ENCODE peak calls at places on chromosomes 6 and 20, in seven cellular contexts. M is bronchial epithelial cell, W is upper lobe of right lung, E is glutamatergic neuron, F is AG04450, O is AG10803, C is kidney. K is an unnamed sample.
A peak's percentile ranks its signal among the peaks of the same experiment; 100 is the strongest.

GRCh38 chr20:325889-326644 is 715 bp downstream of the SOX12 start:
- DNase-seq in M (no peak), W (peak; percentile 86), E (peak; percentile 72), F (no peak), O (peak; percentile 60), C (peak; percentile 91), K (no peak)

GRCh38 chr6:122730775-122731386 is 48.6 kb upstream of the FABP7 start:
- DNase-seq in M (peak; percentile 37), W (no peak), E (no peak), F (no peak), O (peak; percentile 55), C (no peak), K (no peak)

GRCh38 chr6:143034689-143035334 is 25.9 kb upstream of the AIG1 start:
- DNase-seq in M (peak; percentile 37), W (peak; percentile 65), E (no peak), F (no peak), O (no peak), C (no peak), K (no peak)

GRCh38 chr20:1894951-1895673 is at the start of gene SIRPA:
- DNase-seq in M (no peak), W (peak; percentile 72), E (peak; percentile 62), F (no peak), O (peak; percentile 69), C (peak; percentile 88), K (no peak)

GRCh38 chr6:159934181-159934580 is 34.7 kb upstream of the IGF2R start:
- DNase-seq in M (peak; percentile 60), W (no peak), E (no peak), F (no peak), O (no peak), C (no peak), K (no peak)

GRCh38 chr20:47704746-47705496 is 80.4 kb downstream of the SULF2 start:
- DNase-seq in M (peak; percentile 30), W (no peak), E (no peak), F (no peak), O (no peak), C (peak; percentile 48), K (no peak)

GRCh38 chr20:34874094-34874654 is 1.5 kb upstream of the GGT7 start:
- DNase-seq in M (peak; percentile 84), W (no peak), E (peak; percentile 77), F (peak; percentile 74), O (peak; percentile 87), C (no peak), K (peak; percentile 67)

GRCh38 chr6:63441266-63441956 is 121.6 kb upstream of the LGSN start:
- DNase-seq in M (no peak), W (no peak), E (no peak), F (no peak), O (no peak), C (no peak), K (no peak)

GRCh38 chr6:136284909-136285308 is 4.7 kb downstream of the BCLAF1 start:
- DNase-seq in M (peak; percentile 63), W (no peak), E (no peak), F (peak; percentile 36), O (peak; percentile 44), C (no peak), K (no peak)

GRCh38 chr6:37876843-37877242 is 57.3 kb downstream of the ZFAND3 start:
- DNase-seq in M (no peak), W (no peak), E (no peak), F (no peak), O (no peak), C (no peak), K (no peak)

DNA sequence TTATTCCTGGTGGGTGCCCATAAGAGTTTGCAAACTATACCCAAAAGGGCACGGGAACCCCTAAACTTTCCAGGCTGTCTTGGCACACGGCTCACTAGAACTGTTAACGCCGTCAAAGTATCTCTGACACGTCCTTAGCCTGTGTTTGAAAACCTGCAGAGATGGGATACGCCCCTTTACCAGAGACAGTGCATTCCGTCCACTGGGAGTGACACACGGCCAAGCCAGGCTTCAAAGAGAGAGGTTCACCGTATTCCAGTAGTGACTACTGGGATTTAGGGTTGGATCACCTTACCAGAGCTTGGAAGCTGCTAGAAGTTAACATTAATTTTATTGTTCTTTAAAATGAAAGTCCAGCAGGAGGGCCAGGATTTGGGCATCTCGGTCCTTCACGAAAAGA is 94.9 kb downstream of the THBS2 start:
- DNase-seq in M (no peak), W (no peak), E (no peak), F (no peak), O (no peak), C (no peak), K (no peak)
- TF ChIP-seq CTCF in M (no peak), W (no peak), E (no peak), F (peak; percentile 31), O (peak; percentile 29), C (no peak), K (no peak)

DNA sequence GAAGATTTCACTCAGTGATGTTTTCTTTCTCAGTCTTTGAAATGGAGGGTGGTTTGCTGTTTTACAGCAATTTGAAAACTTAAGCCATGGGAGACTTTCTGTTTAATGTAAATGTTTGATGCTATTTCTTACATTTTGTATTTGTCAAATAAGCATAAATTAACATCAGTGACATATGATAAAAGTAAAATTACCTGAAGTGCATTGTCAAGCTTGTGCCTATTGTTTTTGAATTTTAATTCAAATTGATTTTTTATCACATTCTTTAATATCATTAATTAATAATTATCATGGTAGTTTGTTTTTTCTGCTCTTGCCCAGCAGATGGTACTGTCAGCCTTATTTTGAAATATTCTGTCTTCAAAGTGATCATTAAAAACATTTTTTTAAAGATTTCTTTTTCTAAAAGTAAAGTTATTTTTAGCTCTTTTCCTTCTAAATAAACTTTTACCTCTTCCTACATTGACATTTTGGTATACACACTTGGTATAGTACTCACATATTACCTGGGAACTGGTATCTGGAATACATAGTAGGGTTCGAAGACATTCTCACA is 29.1 kb downstream of the L3MBTL3 start:
- DNase-seq in M (peak; percentile 1), W (no peak), E (no peak), F (no peak), O (no peak), C (no peak), K (no peak)
- TF ChIP-seq CTCF in M (no peak), W (no peak), E (no peak), F (peak; percentile 26), O (peak; percentile 27), C (no peak), K (peak; percentile 45)

GRCh38 chr6:162773996-162774395 is 46.2 kb downstream of the PACRG start:
- DNase-seq in M (no peak), W (no peak), E (peak; percentile 53), F (no peak), O (no peak), C (no peak), K (no peak)
- TF ChIP-seq CTCF in M (no peak), W (no peak), E (no peak), F (no peak), O (no peak), C (no peak), K (no peak)

DNA sequence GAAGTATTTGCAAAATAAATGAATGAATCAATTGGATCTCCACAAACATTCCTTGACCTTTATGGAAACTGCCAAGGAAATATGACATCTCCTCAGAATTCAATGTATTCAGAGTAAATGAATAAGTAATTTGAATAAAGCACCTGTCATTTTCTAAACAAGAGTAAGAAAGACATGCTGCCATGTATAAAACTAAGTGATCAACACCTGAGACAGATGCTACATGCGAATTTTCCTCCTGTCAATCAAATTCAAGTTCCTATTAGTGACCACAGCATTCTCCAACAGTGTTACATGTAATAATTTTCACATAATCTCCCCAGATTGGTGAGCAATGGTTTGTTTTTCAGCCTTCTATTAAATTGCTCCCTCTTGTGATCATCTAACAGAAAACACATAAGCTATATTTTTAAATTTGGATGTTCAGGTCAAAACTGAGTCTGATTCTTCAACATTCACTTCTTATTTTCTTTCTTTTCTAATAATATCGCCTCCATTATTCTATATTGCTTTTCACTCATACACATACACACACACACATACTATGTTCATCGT is 163.2 kb upstream of the RNF217 start:
- DNase-seq in M (no peak), W (no peak), E (no peak), F (no peak), O (no peak), C (no peak), K (no peak)
- TF ChIP-seq CTCF in M (no peak), W (no peak), E (peak; percentile 22), F (no peak), O (no peak), C (no peak), K (peak; percentile 23)

DNA sequence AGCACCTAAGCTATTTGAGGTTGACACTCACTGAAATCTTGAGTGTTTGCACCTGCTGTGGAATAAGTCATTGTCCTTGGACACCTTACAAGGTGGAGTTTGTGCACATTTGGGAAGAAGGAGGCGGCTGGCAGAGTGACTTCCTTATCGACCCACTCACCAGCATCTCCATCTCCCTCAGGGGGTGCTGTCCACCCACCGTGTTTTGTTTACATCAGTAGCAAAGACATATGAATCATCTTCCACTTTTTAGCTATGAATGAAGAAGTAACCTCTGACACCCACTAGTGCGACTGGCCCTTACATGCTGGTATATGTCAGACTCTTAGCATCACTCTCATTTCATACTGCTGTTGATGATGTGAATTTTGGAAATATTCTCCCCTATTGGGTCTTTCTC is 119.5 kb upstream of the SGK1 start:
- DNase-seq in M (peak; percentile 80), W (no peak), E (no peak), F (no peak), O (no peak), C (no peak), K (no peak)
- TF ChIP-seq CTCF in M (peak; percentile 15), W (peak; percentile 16), E (no peak), F (peak; percentile 4), O (no peak), C (no peak), K (no peak)

GRCh38 chr20:53161473-53161872 is 189.3 kb downstream of the TSHZ2 start:
- DNase-seq in M (peak; percentile 74), W (no peak), E (no peak), F (no peak), O (no peak), C (no peak), K (no peak)

GRCh38 chr20:53164072-53164471 is 191.9 kb downstream of the TSHZ2 start:
- DNase-seq in M (no peak), W (no peak), E (no peak), F (no peak), O (no peak), C (no peak), K (no peak)

GRCh38 chr20:53163486-53163885 is 191.3 kb downstream of the TSHZ2 start:
- DNase-seq in M (peak; percentile 35), W (no peak), E (no peak), F (no peak), O (peak; percentile 76), C (no peak), K (no peak)

GRCh38 chr20:53161073-53161472 is 188.9 kb downstream of the TSHZ2 start:
- DNase-seq in M (no peak), W (no peak), E (no peak), F (no peak), O (no peak), C (no peak), K (no peak)

DNA sequence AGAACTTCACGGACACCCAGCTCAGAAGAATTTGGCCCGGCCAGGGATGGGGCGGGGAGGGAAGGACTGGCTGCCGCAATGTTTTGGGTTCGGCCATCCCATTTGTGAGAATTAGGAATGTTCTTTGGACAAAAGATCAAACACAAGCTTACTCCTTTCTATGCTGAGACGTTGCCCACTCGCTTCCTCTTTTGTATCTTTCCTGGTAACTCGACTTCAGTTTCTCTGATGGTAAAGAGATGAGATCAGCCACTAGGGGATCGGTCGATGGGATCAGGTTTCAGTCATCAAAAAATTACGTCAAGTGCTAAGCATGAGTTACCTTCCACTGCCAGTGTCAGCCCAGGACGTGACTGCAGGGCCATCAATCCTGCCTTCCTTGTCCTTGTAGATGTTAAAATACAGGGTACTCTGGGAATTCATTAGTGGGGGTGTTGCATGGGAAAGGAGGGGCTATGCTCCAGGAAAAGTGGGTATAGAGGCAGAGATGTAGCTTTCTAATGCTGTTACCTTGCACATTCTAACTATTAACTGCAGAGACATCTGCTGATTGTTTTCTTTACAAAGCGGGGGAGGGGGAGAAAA is 190.2 kb downstream of the TSHZ2 start:
- DNase-seq in M (peak; percentile 83), W (no peak), E (peak; percentile 53), F (no peak), O (peak; percentile 60), C (peak; percentile 73), K (peak; percentile 55)
- TF ChIP-seq CTCF in M (peak; percentile 43), W (peak; percentile 18), E (peak; percentile 39), F (no peak), O (peak; percentile 47), C (no peak), K (no peak)